ENCODE peak calls at places on chromosome 22, in nine cellular contexts. S is IMR-90, Z is AG09309, U is fibroblast of lung, F is HL-60, M is endodermal cell, T is cardiac fibroblast, I is astrocyte of the spinal cord, J is BJ. K is an unnamed sample.

GRCh38 chr22:20531404-20532181 is 24.2 kb downstream of the MED15 start:
- DNase-seq in S (peak), Z (no peak), U (peak), F (no peak), M (peak), T (peak), I (peak), J (no peak), K (no peak)

GRCh38 chr22:41263704-41264103 is 22.3 kb downstream of the RANGAP1 start:
- DNase-seq in S (peak), Z (no peak), U (peak), F (no peak), M (no peak), T (no peak), I (no peak), J (no peak), K (no peak)

GRCh38 chr22:44395116-44396005 is 82.6 kb upstream of the SHISAL1 start:
- DNase-seq in S (no peak), Z (no peak), U (no peak), F (no peak), M (peak), T (no peak), I (no peak), J (no peak), K (no peak)

GRCh38 chr22:44623771-44624510 is 78.1 kb upstream of the PRR5 start:
- DNase-seq in S (peak), Z (no peak), U (peak), F (peak), M (peak), T (peak), I (no peak), J (no peak), K (no peak)

GRCh38 chr22:32106930-32107329 is 52.2 kb downstream of the C22orf42 start:
- DNase-seq in S (no peak), Z (no peak), U (peak), F (no peak), M (peak), T (peak), I (peak), J (no peak), K (no peak)

GRCh38 chr22:23888615-23889401 is 5.4 kb upstream of the MIF start:
- DNase-seq in S (peak), Z (no peak), U (peak), F (no peak), M (peak), T (peak), I (peak), J (no peak), K (no peak)

GRCh38 chr22:18999416-18999815 is 63.3 kb upstream of the PRODH start:
- DNase-seq in S (no peak), Z (no peak), U (no peak), F (no peak), M (no peak), T (no peak), I (no peak), J (no peak), K (no peak)

GRCh38 chr22:30694171-30694637 is 470 bp upstream of the OSBP2 start:
- DNase-seq in S (peak), Z (no peak), U (peak), F (peak), M (peak), T (no peak), I (peak), J (no peak), K (peak)

GRCh38 chr22:35912668-35913067 is 116.0 kb downstream of the RBFOX2 start:
- DNase-seq in S (no peak), Z (no peak), U (no peak), F (no peak), M (no peak), T (no peak), I (no peak), J (no peak), K (no peak)

GRCh38 chr22:24592846-24593809 is at the start of gene LRRC75B:
- DNase-seq in S (peak), Z (peak), U (peak), F (peak), M (peak), T (peak), I (peak), J (peak), K (peak)

GRCh38 chr22:30396871-30397655 is at the start of gene SEC14L2:
- DNase-seq in S (peak), Z (no peak), U (peak), F (no peak), M (peak), T (peak), I (peak), J (no peak), K (no peak)

GRCh38 chr22:30866811-30867271 is 101.7 kb downstream of the MORC2 start:
- DNase-seq in S (no peak), Z (no peak), U (no peak), F (no peak), M (peak), T (peak), I (no peak), J (no peak), K (no peak)

GRCh38 chr22:22072169-22072836 is 89.7 kb upstream of the TOP3B start:
- DNase-seq in S (no peak), Z (no peak), U (no peak), F (no peak), M (no peak), T (no peak), I (no peak), J (no peak), K (no peak)

GRCh38 chr22:45538284-45538683 is 35.6 kb downstream of the FBLN1 start:
- DNase-seq in S (no peak), Z (no peak), U (no peak), F (no peak), M (no peak), T (peak), I (no peak), J (no peak), K (no peak)

GRCh38 chr22:24977370-24978230 is 25.1 kb downstream of the KIAA1671 start:
- DNase-seq in S (no peak), Z (no peak), U (no peak), F (no peak), M (peak), T (peak), I (peak), J (no peak), K (no peak)

GRCh38 chr22:24156146-24156914 is 25.0 kb upstream of the SUSD2 start:
- DNase-seq in S (peak), Z (no peak), U (peak), F (no peak), M (no peak), T (peak), I (peak), J (no peak), K (no peak)

DNA sequence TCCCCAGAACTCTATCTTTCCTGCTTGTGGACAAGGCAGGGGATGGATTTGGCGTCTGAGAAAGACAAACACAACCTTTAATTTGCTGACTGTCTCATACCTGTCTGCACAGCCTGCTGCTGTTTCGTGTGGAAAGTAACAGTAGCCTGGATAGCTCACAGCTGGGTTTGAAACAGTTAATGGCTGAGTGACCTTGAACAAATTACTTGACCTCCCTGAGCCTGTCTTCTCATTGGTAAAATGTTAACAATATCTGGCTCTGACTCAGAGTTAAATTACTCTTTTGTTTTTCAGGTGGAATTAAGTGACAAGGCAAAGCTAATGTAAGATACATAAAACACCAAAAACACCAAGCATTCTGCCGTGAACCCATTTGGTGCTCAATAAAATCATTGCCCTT is 41.1 kb upstream of the ADA2 start:
- DNase-seq in S (no peak), Z (no peak), U (no peak), F (no peak), M (no peak), T (no peak), I (no peak), J (no peak), K (no peak)
- H3K4me3 ChIP-seq in S (no peak), Z (no peak), U (no peak), F (no peak), M (no peak), T (no peak), I (no peak), J (no peak), K (no peak)

DNA sequence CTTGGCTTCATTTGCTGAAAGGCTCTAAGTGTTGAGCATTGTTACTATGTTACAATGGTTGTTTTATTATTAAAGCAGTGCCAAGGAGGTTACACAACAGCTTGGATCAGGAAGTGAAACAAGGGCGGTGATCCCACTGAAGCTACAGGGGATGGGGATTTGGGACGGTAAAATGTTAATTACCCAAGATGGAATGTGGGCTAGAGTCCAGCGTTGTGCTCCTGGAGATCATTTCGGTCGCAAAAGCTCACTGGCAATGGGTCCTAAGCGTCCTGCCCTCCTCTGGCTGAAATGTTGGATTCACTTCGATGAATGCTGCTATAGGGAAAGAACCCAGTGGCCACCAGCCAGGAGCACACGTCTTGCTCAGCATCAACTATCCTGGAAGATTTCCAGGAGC is 48.3 kb downstream of the FAM83F start:
- DNase-seq in S (no peak), Z (peak), U (no peak), F (no peak), M (no peak), T (peak), I (no peak), J (no peak), K (no peak)
- TF ChIP-seq CTCF in S (no peak), Z (peak), U (no peak), F (no peak), M (no peak), T (no peak), I (no peak), J (no peak), K (no peak)

DNA sequence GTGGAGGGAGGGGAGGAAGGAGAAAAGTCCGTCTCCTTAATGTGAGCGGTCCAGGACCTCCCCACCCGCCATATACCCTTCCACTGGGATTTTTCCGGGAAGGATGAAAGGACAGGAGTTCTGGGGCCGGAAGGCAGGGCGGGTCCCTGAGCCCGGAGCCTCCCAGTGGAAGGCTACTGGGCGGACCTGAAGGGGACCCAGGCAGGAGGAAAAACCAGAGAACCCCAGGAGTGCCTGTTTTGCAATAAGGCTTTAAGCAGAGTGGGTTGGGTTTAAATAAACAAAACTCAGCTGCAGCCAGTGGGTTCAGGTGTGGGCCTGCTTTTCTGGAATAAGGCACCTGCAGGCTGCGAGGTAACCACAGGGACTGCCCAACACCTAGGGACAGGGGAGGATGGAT is 1.7 kb upstream of the CELSR1 start:
- DNase-seq in S (no peak), Z (no peak), U (no peak), F (no peak), M (no peak), T (no peak), I (no peak), J (no peak), K (no peak)
- H3K4me3 ChIP-seq in S (no peak), Z (no peak), U (no peak), F (no peak), M (peak), T (peak), I (peak), J (no peak), K (no peak)

DNA sequence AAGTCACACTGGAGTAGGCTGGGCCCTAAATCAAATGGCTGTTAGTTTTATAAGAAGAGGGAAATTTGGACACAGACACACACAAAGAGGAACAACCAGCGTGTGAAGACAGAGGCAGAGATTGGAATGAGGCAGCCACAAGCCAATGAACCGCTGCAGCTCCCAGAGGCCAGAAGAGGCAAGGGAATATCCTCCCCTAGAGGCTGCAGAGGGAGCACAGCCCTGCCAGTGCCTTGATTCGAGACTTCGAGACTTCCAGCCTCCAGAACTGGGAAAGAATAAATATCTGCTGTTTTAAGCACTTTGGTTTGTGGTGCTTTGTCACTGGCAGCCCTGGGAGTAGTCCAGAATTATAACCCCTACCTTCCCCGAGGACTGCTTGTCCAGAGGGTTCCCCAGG is 484.4 kb downstream of the MN1 start:
- DNase-seq in S (no peak), Z (no peak), U (no peak), F (no peak), M (peak), T (peak), I (no peak), J (no peak), K (no peak)
- TF ChIP-seq CTCF in S (no peak), Z (peak), U (no peak), F (no peak), M (peak), T (peak), I (peak), J (no peak), K (peak)